ENCODE peak calls at places on chromosomes 5 and 9, in five cellular contexts. A is fibroblast of lung, D is T-helper 22 cell, X is OCI-M1, Z is prostate gland. T is an unnamed sample.

GRCh38 chr5:162248107-162248713 is 180.6 kb downstream of the GABRG2 start:
- DNase-seq in A (no peak), D (no peak), X (peak), Z (no peak), T (no peak)

GRCh38 chr9:98024702-98025101 is 31.8 kb upstream of the NANS start:
- DNase-seq in A (no peak), D (no peak), X (no peak), Z (no peak), T (no peak)

GRCh38 chr5:10653033-10653432 is 89.2 kb downstream of the ANKRD33B start:
- DNase-seq in A (peak), D (no peak), X (no peak), Z (no peak), T (peak)

GRCh38 chr5:72314571-72315172 is 5.4 kb downstream of the MRPS27 start:
- DNase-seq in A (peak), D (no peak), X (peak), Z (peak), T (peak)

GRCh38 chr5:16626696-16627264 is 10.0 kb upstream of the RETREG1 start:
- DNase-seq in A (no peak), D (no peak), X (peak), Z (no peak), T (peak)

GRCh38 chr5:37198842-37199241 is 50.3 kb downstream of the CPLANE1 start:
- DNase-seq in A (no peak), D (no peak), X (peak), Z (no peak), T (peak)

GRCh38 chr5:180486636-180487149 is 7.5 kb upstream of the CNOT6 start:
- DNase-seq in A (no peak), D (no peak), X (no peak), Z (no peak), T (peak)

GRCh38 chr5:107849118-107849517 is 178.4 kb upstream of the EFNA5 start:
- DNase-seq in A (no peak), D (no peak), X (no peak), Z (no peak), T (no peak)

GRCh38 chr9:71285191-71285656 is 163.8 kb upstream of the TRPM3 start:
- DNase-seq in A (peak), D (no peak), X (peak), Z (peak), T (peak)

T was measured in fibroblast of mammary gland.